ENCODE peak calls at places on chromosome 21, in four cellular contexts. One of them, this sample, is unnamed.

GRCh38 chr21:38334866-38335265 is 78.1 kb downstream of the KCNJ15 start:
- DNase-seq in HFF-Myc: no peak
- DNase-seq in aorta: no peak
- DNase-seq in stimulated activated CD4-positive, alpha-beta T cell treated with anti-CD3 and anti-CD28 coated beads, Interleukin-12 subunit alpha, Interleukin-12 subunit beta, amount 100 ng/mL, for 4 hours: no peak
- DNase-seq in this sample: peak

GRCh38 chr21:15775291-15775690 is 45.5 kb downstream of the USP25 start:
- DNase-seq in HFF-Myc: no peak
- DNase-seq in aorta: no peak
- DNase-seq in stimulated activated CD4-positive, alpha-beta T cell treated with anti-CD3 and anti-CD28 coated beads, Interleukin-12 subunit alpha, Interleukin-12 subunit beta, amount 100 ng/mL, for 4 hours: no peak
- DNase-seq in this sample: no peak

GRCh38 chr21:38753114-38754100 is 52.3 kb upstream of the ETS2 start:
- DNase-seq in HFF-Myc: no peak
- DNase-seq in aorta: no peak
- DNase-seq in stimulated activated CD4-positive, alpha-beta T cell treated with anti-CD3 and anti-CD28 coated beads, Interleukin-12 subunit alpha, Interleukin-12 subunit beta, amount 100 ng/mL, for 4 hours: no peak
- DNase-seq in this sample: no peak

GRCh38 chr21:36584980-36585940 is 105.3 kb upstream of the CLDN14 start:
- DNase-seq in HFF-Myc: no peak
- DNase-seq in aorta: no peak
- DNase-seq in stimulated activated CD4-positive, alpha-beta T cell treated with anti-CD3 and anti-CD28 coated beads, Interleukin-12 subunit alpha, Interleukin-12 subunit beta, amount 100 ng/mL, for 4 hours: no peak
- DNase-seq in this sample: no peak

GRCh38 chr21:16554522-16554921 is 824.7 kb downstream of the USP25 start:
- DNase-seq in HFF-Myc: no peak
- DNase-seq in aorta: no peak
- DNase-seq in stimulated activated CD4-positive, alpha-beta T cell treated with anti-CD3 and anti-CD28 coated beads, Interleukin-12 subunit alpha, Interleukin-12 subunit beta, amount 100 ng/mL, for 4 hours: no peak
- DNase-seq in this sample: no peak

GRCh38 chr21:46585191-46585953 is 19.5 kb downstream of the S100B start:
- DNase-seq in HFF-Myc: no peak
- DNase-seq in aorta: no peak
- DNase-seq in stimulated activated CD4-positive, alpha-beta T cell treated with anti-CD3 and anti-CD28 coated beads, Interleukin-12 subunit alpha, Interleukin-12 subunit beta, amount 100 ng/mL, for 4 hours: no peak
- DNase-seq in this sample: no peak

GRCh38 chr21:41653944-41654625 is 112.8 kb downstream of the RIPK4 start:
- DNase-seq in HFF-Myc: no peak
- DNase-seq in aorta: no peak
- DNase-seq in stimulated activated CD4-positive, alpha-beta T cell treated with anti-CD3 and anti-CD28 coated beads, Interleukin-12 subunit alpha, Interleukin-12 subunit beta, amount 100 ng/mL, for 4 hours: no peak
- DNase-seq in this sample: no peak

GRCh38 chr21:38983560-38983959 is 177.8 kb downstream of the ETS2 start:
- DNase-seq in HFF-Myc: no peak
- DNase-seq in aorta: no peak
- DNase-seq in stimulated activated CD4-positive, alpha-beta T cell treated with anti-CD3 and anti-CD28 coated beads, Interleukin-12 subunit alpha, Interleukin-12 subunit beta, amount 100 ng/mL, for 4 hours: no peak
- DNase-seq in this sample: no peak

GRCh38 chr21:17690078-17690494 is 77.4 kb upstream of the BTG3 start:
- DNase-seq in HFF-Myc: no peak
- DNase-seq in aorta: no peak
- DNase-seq in stimulated activated CD4-positive, alpha-beta T cell treated with anti-CD3 and anti-CD28 coated beads, Interleukin-12 subunit alpha, Interleukin-12 subunit beta, amount 100 ng/mL, for 4 hours: no peak
- DNase-seq in this sample: no peak

GRCh38 chr21:35512321-35512720 is 463.2 kb upstream of the RUNX1 start:
- DNase-seq in HFF-Myc: no peak
- DNase-seq in aorta: no peak
- DNase-seq in stimulated activated CD4-positive, alpha-beta T cell treated with anti-CD3 and anti-CD28 coated beads, Interleukin-12 subunit alpha, Interleukin-12 subunit beta, amount 100 ng/mL, for 4 hours: no peak
- DNase-seq in this sample: no peak

GRCh38 chr21:38494688-38495087 is 3.6 kb downstream of the ERG start:
- DNase-seq in HFF-Myc: no peak
- DNase-seq in aorta: peak
- DNase-seq in stimulated activated CD4-positive, alpha-beta T cell treated with anti-CD3 and anti-CD28 coated beads, Interleukin-12 subunit alpha, Interleukin-12 subunit beta, amount 100 ng/mL, for 4 hours: no peak
- DNase-seq in this sample: no peak

GRCh38 chr21:30138483-30138882 is 28.1 kb downstream of the CLDN17 start:
- DNase-seq in HFF-Myc: no peak
- DNase-seq in aorta: no peak
- DNase-seq in stimulated activated CD4-positive, alpha-beta T cell treated with anti-CD3 and anti-CD28 coated beads, Interleukin-12 subunit alpha, Interleukin-12 subunit beta, amount 100 ng/mL, for 4 hours: no peak
- DNase-seq in this sample: no peak

GRCh38 chr21:21236981-21237380 is 238.8 kb downstream of the NCAM2 start:
- DNase-seq in HFF-Myc: no peak
- DNase-seq in aorta: no peak
- DNase-seq in stimulated activated CD4-positive, alpha-beta T cell treated with anti-CD3 and anti-CD28 coated beads, Interleukin-12 subunit alpha, Interleukin-12 subunit beta, amount 100 ng/mL, for 4 hours: no peak
- DNase-seq in this sample: no peak

GRCh38 chr21:17003221-17003620 is 509.6 kb upstream of the CXADR start:
- DNase-seq in HFF-Myc: no peak
- DNase-seq in aorta: no peak
- DNase-seq in stimulated activated CD4-positive, alpha-beta T cell treated with anti-CD3 and anti-CD28 coated beads, Interleukin-12 subunit alpha, Interleukin-12 subunit beta, amount 100 ng/mL, for 4 hours: no peak
- DNase-seq in this sample: no peak

GRCh38 chr21:34027727-34028461 is 45.5 kb upstream of the MRPS6 start:
- DNase-seq in HFF-Myc: no peak
- DNase-seq in aorta: no peak
- DNase-seq in stimulated activated CD4-positive, alpha-beta T cell treated with anti-CD3 and anti-CD28 coated beads, Interleukin-12 subunit alpha, Interleukin-12 subunit beta, amount 100 ng/mL, for 4 hours: no peak
- DNase-seq in this sample: no peak

GRCh38 chr21:43812139-43812821 is 22.9 kb downstream of the RRP1 start:
- DNase-seq in HFF-Myc: no peak
- DNase-seq in aorta: peak
- DNase-seq in stimulated activated CD4-positive, alpha-beta T cell treated with anti-CD3 and anti-CD28 coated beads, Interleukin-12 subunit alpha, Interleukin-12 subunit beta, amount 100 ng/mL, for 4 hours: no peak
- DNase-seq in this sample: peak

GRCh38 chr21:40054403-40054802 is 187.2 kb downstream of the PCP4 start:
- DNase-seq in HFF-Myc: no peak
- DNase-seq in aorta: peak
- DNase-seq in stimulated activated CD4-positive, alpha-beta T cell treated with anti-CD3 and anti-CD28 coated beads, Interleukin-12 subunit alpha, Interleukin-12 subunit beta, amount 100 ng/mL, for 4 hours: no peak
- DNase-seq in this sample: no peak

GRCh38 chr21:44517175-44517899 is 22.7 kb downstream of the KRTAP10-1 start:
- DNase-seq in HFF-Myc: no peak
- DNase-seq in aorta: peak
- DNase-seq in stimulated activated CD4-positive, alpha-beta T cell treated with anti-CD3 and anti-CD28 coated beads, Interleukin-12 subunit alpha, Interleukin-12 subunit beta, amount 100 ng/mL, for 4 hours: no peak
- DNase-seq in this sample: peak

GRCh38 chr21:28230559-28230958 is 762.1 kb downstream of the LTN1 start:
- DNase-seq in HFF-Myc: no peak
- DNase-seq in aorta: no peak
- DNase-seq in stimulated activated CD4-positive, alpha-beta T cell treated with anti-CD3 and anti-CD28 coated beads, Interleukin-12 subunit alpha, Interleukin-12 subunit beta, amount 100 ng/mL, for 4 hours: no peak
- DNase-seq in this sample: no peak

GRCh38 chr21:45073301-45074047 is 906 bp upstream of the ADARB1 start:
- DNase-seq in HFF-Myc: no peak
- DNase-seq in aorta: peak
- DNase-seq in stimulated activated CD4-positive, alpha-beta T cell treated with anti-CD3 and anti-CD28 coated beads, Interleukin-12 subunit alpha, Interleukin-12 subunit beta, amount 100 ng/mL, for 4 hours: no peak
- DNase-seq in this sample: no peak